ENCODE peak calls at places on chromosome 3, in six cellular contexts. Y is SJSA1, C is mesendoderm, O is heart left ventricle, Q is tibial artery, N is WERI-Rb-1. X is an unnamed sample.

GRCh38 chr3:11549580-11550140 is 94.1 kb downstream of the VGLL4 start:
- DNase-seq in O (peak; percentile 12), N (no peak), Q (no peak), C (no peak), Y (no peak), X (no peak)

GRCh38 chr3:108420926-108421325 is 89.5 kb downstream of the MYH15 start:
- DNase-seq in Y (no peak), C (no peak), O (no peak), Q (no peak), N (no peak), X (no peak)

GRCh38 chr3:105502333-105502732 is 135.6 kb downstream of the ALCAM start:
- DNase-seq in Y (no peak), Q (no peak), O (no peak), C (no peak), N (no peak), X (no peak)

GRCh38 chr3:128194843-128195242 is 41.6 kb downstream of the EEFSEC start:
- DNase-seq in N (no peak), O (peak; percentile 37), C (no peak), Q (no peak), Y (no peak), X (no peak)

GRCh38 chr3:11846281-11847034 is at the start of gene TAMM41:
- DNase-seq in N (peak; percentile 94), O (peak; percentile 92), Q (peak; percentile 95), C (peak; percentile 90), Y (peak; percentile 85), X (peak; percentile 91)

GRCh38 chr3:101950510-101950909 is 101.2 kb downstream of the NFKBIZ start:
- DNase-seq in O (no peak), Q (no peak), N (no peak), C (no peak), Y (no peak), X (no peak)

GRCh38 chr3:97882975-97883598 is 61.3 kb downstream of the CRYBG3 start:
- DNase-seq in Y (no peak), Q (no peak), C (no peak), O (no peak), N (no peak), X (peak; percentile 2)

GRCh38 chr3:152202976-152203626 is 65.6 kb upstream of the MBNL1 start:
- DNase-seq in Y (no peak), Q (no peak), N (no peak), C (no peak), O (no peak), X (no peak)

GRCh38 chr3:101890716-101891115 is 41.4 kb downstream of the NFKBIZ start:
- DNase-seq in O (no peak), N (no peak), C (no peak), Y (peak; percentile 58), Q (no peak), X (peak; percentile 25)

GRCh38 chr3:73423133-73423532 is 201.6 kb downstream of the PDZRN3 start:
- DNase-seq in Y (no peak), Q (no peak), N (no peak), O (no peak), C (no peak), X (no peak)

GRCh38 chr3:184532940-184533732 is 28.4 kb upstream of the EPHB3 start:
- DNase-seq in Y (no peak), N (no peak), Q (no peak), O (no peak), C (no peak), X (peak; percentile 26)

GRCh38 chr3:152842423-152842822 is 7.5 kb downstream of the P2RY1 start:
- DNase-seq in N (peak; percentile 53), Y (no peak), Q (no peak), C (no peak), O (no peak), X (peak; percentile 80)

GRCh38 chr3:194572944-194573491 is 60.2 kb downstream of the TMEM44 start:
- DNase-seq in Q (no peak), Y (no peak), O (no peak), N (no peak), C (no peak), X (no peak)

GRCh38 chr3:88058322-88058592 is 548 bp downstream of the CGGBP1 start:
- DNase-seq in Y (no peak), C (no peak), N (no peak), Q (no peak), O (no peak), X (no peak)

GRCh38 chr3:81443948-81444347 is 317.5 kb downstream of the GBE1 start:
- DNase-seq in Y (no peak), C (no peak), Q (no peak), O (no peak), N (no peak), X (no peak)

GRCh38 chr3:161674402-161674801 is 177.8 kb downstream of the OTOL1 start:
- DNase-seq in Q (no peak), N (no peak), C (no peak), O (no peak), Y (no peak), X (no peak)

GRCh38 chr3:174199696-174200095 is 659.4 kb upstream of the NAALADL2 start:
- DNase-seq in N (no peak), Q (no peak), O (no peak), Y (no peak), C (no peak), X (no peak)

GRCh38 chr3:178381971-178382370 is 154.3 kb upstream of the KCNMB2 start:
- DNase-seq in N (no peak), Y (no peak), Q (no peak), C (no peak), O (no peak), X (no peak)

GRCh38 chr3:67655364-67656121 is 1.1 kb upstream of the SUCLG2 start:
- DNase-seq in Q (no peak), C (no peak), N (no peak), O (peak; percentile 22), Y (no peak), X (peak; percentile 3)

GRCh38 chr3:64220161-64220560 is 5.1 kb downstream of the PRICKLE2 start:
- DNase-seq in C (no peak), N (no peak), Y (no peak), O (no peak), Q (no peak), X (no peak)

GRCh38 chr3:27345959-27346865 is 23.0 kb downstream of the NEK10 start:
- DNase-seq in Y (no peak), O (peak; percentile 34), C (no peak), Q (no peak), N (no peak), X (no peak)

GRCh38 chr3:56468184-56469106 is at the start of gene ERC2:
- DNase-seq in Q (no peak), C (peak; percentile 95), Y (peak; percentile 45), N (peak; percentile 83), O (peak; percentile 29), X (peak; percentile 77)

GRCh38 chr3:143605661-143605950 is 242.7 kb downstream of the SLC9A9 start:
- DNase-seq in C (no peak), Q (no peak), O (no peak), N (no peak), Y (no peak), X (no peak)

GRCh38 chr3:39980021-39980420 is 170.6 kb downstream of the MYRIP start:
- DNase-seq in O (no peak), C (no peak), Y (no peak), N (no peak), Q (no peak), X (no peak)
- H3K27ac ChIP-seq in O (no peak overlapping the region), C (no peak overlapping the region), Y (no peak overlapping the region), N (no peak overlapping the region), Q (no peak overlapping the region), X (no peak overlapping the region)

GRCh38 chr3:50008931-50009330 is 69.0 kb downstream of the RBM6 start:
- DNase-seq in Y (no peak), N (no peak), O (no peak), Q (no peak), C (no peak), X (peak; percentile 47)
- H3K36me3 ChIP-seq in Y (peaks cover 16% of the 10 kb centered on the region), N (peaks cover 16% of the 10 kb centered on the region), O (no peaks in the 10 kb centered on the region), Q (no peaks in the 10 kb centered on the region), C (no peaks in the 10 kb centered on the region), X (no peaks in the 10 kb centered on the region)

DNA sequence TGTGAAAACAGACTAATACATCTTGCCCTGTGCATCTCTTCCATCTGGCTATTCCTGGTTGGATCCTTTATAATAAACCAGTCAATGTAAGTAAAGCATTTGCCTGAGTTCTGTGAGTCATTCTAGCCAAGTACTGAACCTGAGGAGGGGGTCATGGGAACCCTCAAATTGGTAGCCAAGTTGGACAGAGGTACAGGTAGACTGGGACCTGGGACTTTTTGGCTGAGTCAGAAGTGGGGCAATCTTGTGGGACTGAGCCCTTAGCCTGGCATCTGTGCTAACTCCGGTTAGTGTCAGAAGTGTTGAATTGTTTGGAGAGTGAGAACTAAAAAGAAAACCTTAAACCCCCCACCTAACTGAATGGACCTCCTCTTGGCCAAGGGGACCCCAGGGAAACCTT is 21.0 kb upstream of the LIMD1 start:
- DNase-seq in N (no peak), O (no peak), Q (peak; percentile 12), Y (no peak), C (no peak), X (no peak)
- H3K4me3 ChIP-seq in N (no peak overlapping the region), O (no peak overlapping the region), Q (no peak overlapping the region), Y (no peak overlapping the region), C (no peak overlapping the region), X (no peak overlapping the region)

GRCh38 chr3:170178631-170179030 is 2.9 kb downstream of the PHC3 start:
- DNase-seq in Q (no peak), O (no peak), C (no peak), Y (no peak), N (no peak), X (no peak)
- H3K27ac ChIP-seq in Q (no peak overlapping the region), O (no peak overlapping the region), C (no peak overlapping the region), Y (no peak overlapping the region), N (no peak overlapping the region), X (no peak overlapping the region)

GRCh38 chr3:129260606-129261005 is 11.2 kb downstream of the COPG1 start:
- DNase-seq in O (no peak), N (no peak), Y (no peak), Q (peak; percentile 20), C (no peak), X (no peak)

GRCh38 chr3:129254536-129255230 is 5.3 kb downstream of the COPG1 start:
- DNase-seq in Y (no peak), C (no peak), O (no peak), Q (no peak), N (no peak), X (no peak)

GRCh38 chr3:129259612-129260477 is 10.4 kb downstream of the COPG1 start:
- DNase-seq in C (no peak), O (no peak), Q (no peak), N (no peak), Y (no peak), X (no peak)

GRCh38 chr3:129256270-129256669 is 6.9 kb downstream of the COPG1 start:
- DNase-seq in Q (no peak), N (no peak), O (peak; percentile 30), C (no peak), Y (no peak), X (no peak)

DNA sequence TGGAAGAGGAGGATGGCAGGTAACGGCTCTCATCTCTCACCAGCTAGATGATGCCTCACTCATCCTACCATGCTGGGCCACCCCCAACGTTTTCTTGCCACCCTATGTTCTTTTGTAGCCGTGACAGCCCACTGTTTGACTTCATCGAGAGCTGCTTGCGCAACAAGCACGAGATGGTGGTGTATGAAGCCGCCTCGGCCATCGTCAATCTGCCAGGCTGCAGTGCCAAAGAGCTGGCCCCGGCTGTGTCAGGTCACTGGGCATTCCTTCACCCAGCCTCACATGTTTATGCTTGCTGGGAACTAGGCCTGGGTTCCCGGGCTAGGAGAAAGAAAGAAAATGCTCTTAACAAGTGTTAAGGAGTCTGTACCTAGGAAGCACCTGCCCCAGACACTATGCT is 8.2 kb downstream of the COPG1 start:
- DNase-seq in Y (no peak), C (no peak), Q (no peak), O (no peak), N (no peak), X (no peak)
- H3K36me3 ChIP-seq in Y (peaks cover 97% of the 10 kb centered on the region), C (peaks cover 48% of the 10 kb centered on the region), Q (peaks cover 94% of the 10 kb centered on the region), O (peaks cover 88% of the 10 kb centered on the region), N (peaks cover 83% of the 10 kb centered on the region), X (peaks cover 58% of the 10 kb centered on the region)